ENCODE peak calls at places on chromosomes 11 and 22, in five cellular contexts. V is IMR-90, E is neuronal stem cell, Y is mesendoderm, B is H9. C is an unnamed sample. For H3K4me1, the result is how much of the 10 kb centered on the place peaks cover.

GRCh38 chr22:20257474-20258299 is 10.4 kb downstream of the RTN4R start:
- DNase-seq in V (no peak), E (no peak), Y (no peak), B (no peak), C (peak)

GRCh38 chr11:57597971-57598830 is 716 bp downstream of the SERPING1 start:
- DNase-seq in V (peak), E (peak), Y (peak), B (peak), C (peak)

GRCh38 chr11:134508219-134508990 is 96.4 kb upstream of the B3GAT1 start:
- DNase-seq in V (no peak), E (no peak), Y (no peak), B (no peak), C (no peak)

GRCh38 chr11:107931206-107931605 is 3.0 kb downstream of the RAB39A start:
- DNase-seq in V (no peak), E (no peak), Y (no peak), B (no peak), C (no peak)

GRCh38 chr11:125314264-125315087 is 149.9 kb downstream of the PKNOX2 start:
- DNase-seq in V (no peak), E (no peak), Y (no peak), B (no peak), C (no peak)

GRCh38 chr11:77886401-77886800 is 65.5 kb downstream of the AAMDC start:
- DNase-seq in V (no peak), E (peak), Y (peak), B (no peak), C (no peak)

GRCh38 chr11:76233936-76234703 is 27.8 kb upstream of the WNT11 start:
- DNase-seq in V (no peak), E (no peak), Y (no peak), B (peak), C (peak)

GRCh38 chr11:119356349-119357031 is 10.0 kb upstream of the MFRP start:
- DNase-seq in V (peak), E (peak), Y (peak), B (peak), C (peak)

GRCh38 chr11:19679952-19680823 is 32.4 kb upstream of the NAV2 start:
- DNase-seq in V (peak), E (no peak), Y (peak), B (peak), C (peak)

GRCh38 chr11:69205929-69206612 is 50.3 kb downstream of the SMIM38 start:
- DNase-seq in V (no peak), E (no peak), Y (no peak), B (no peak), C (no peak)

GRCh38 chr11:84673753-84674152 is 953.4 kb downstream of the DLG2 start:
- DNase-seq in V (no peak), E (no peak), Y (peak), B (peak), C (no peak)

GRCh38 chr11:130318031-130318673 is 3.4 kb upstream of the ZBTB44 start:
- DNase-seq in V (no peak), E (no peak), Y (peak), B (no peak), C (no peak)

GRCh38 chr11:122210378-122210995 is 94.5 kb upstream of the BLID start:
- DNase-seq in V (peak), E (no peak), Y (no peak), B (no peak), C (no peak)

GRCh38 chr11:74268451-74268850 is 43.0 kb downstream of the P4HA3 start:
- DNase-seq in V (no peak), E (no peak), Y (no peak), B (no peak), C (no peak)

GRCh38 chr11:111795333-111795985 is 29.3 kb upstream of the PPP2R1B start:
- DNase-seq in V (peak), E (no peak), Y (no peak), B (no peak), C (peak)

GRCh38 chr11:37946155-37946766 is 1348.2 kb upstream of the RAG2 start:
- DNase-seq in V (peak), E (peak), Y (peak), B (peak), C (peak)

DNA sequence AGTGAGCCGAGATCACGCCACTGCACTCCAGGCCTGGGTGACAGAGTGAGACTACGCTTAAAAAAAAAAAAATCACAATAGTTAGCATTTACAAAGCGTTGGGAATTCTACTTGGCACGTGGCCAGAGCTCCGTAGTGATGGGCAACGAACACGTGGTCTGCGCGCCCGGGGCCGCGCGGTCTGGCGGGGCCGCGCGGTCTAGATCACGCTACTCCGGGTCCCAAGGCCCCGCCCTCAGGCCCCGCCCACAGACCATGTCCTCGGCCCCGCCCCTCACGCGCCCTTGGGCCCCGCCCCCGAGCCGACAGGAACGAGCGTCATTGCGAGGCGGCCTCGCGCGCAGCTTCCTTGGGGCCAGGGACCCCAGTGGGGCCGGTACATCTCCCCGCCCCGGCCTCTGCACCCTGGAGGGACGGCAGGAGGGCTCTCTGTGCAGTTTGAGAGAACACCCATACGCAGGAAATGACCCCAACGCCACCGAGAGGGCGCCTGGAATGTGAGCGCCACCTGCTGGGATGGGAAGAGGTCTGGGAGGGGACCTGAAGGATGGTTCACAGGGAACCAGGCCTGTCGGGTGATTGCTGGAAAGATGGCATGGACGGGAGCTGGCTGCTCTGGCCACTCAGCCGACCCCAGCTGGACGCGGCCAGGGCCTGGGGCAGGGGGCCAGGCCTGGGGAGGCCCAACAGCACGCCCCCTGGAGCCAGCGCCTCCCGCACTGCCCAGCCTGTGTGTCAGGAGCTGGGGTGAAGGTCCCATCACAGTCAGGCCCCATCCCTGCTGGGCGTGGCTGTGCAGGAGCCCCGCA is 2.0 kb upstream of the PTDSS2 start:
- DNase-seq in V (peak), E (peak), Y (peak), B (peak), C (peak)
- H2BK5ac ChIP-seq in V (peak), E (no peak), Y (peak), B (no peak), C (no peak)

GRCh38 chr22:27986937-27987336 is 67.9 kb upstream of the PITPNB start:
- DNase-seq in V (no peak), E (no peak), Y (no peak), B (no peak), C (no peak)
- H4K8ac ChIP-seq in V (peak), E (no peak), Y (no peak), B (no peak), C (no peak)

GRCh38 chr11:44766972-44767278 is 40.2 kb downstream of the TSPAN18 start:
- DNase-seq in V (peak), E (no peak), Y (peak), B (peak), C (no peak)
- H3K4me1 ChIP-seq in V (under half), E (under half), Y (under half), B (under half), C (under half)

DNA sequence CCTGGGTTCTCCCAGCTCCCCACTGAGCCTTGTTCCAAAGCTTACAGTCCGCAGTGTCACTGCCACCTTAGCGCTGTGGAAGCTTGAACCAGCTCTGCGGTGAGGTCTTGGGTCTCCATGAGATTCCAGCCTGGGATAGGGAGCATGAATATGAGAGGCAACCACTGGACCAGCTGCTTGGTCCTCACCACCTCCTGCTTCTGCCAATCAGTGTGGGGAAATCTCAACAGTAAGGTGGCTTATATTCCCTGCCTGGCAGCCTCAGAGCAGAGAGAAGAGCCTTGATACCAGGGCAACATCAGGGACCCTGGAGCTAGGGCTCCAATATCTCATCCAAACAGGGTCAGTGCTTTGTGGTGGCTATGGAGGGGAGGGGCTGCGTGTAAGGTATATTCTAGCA is 912 bp downstream of the CD44 start:
- DNase-seq in V (no peak), E (no peak), Y (no peak), B (no peak), C (no peak)
- H2BK5ac ChIP-seq in V (peak), E (peak), Y (no peak), B (no peak), C (no peak)

GRCh38 chr11:101434241-101434640 is 149.6 kb downstream of the TRPC6 start:
- DNase-seq in V (no peak), E (no peak), Y (no peak), B (no peak), C (no peak)

GRCh38 chr11:101429708-101430107 is 154.1 kb downstream of the TRPC6 start:
- DNase-seq in V (no peak), E (no peak), Y (no peak), B (no peak), C (no peak)

GRCh38 chr11:101430236-101430635 is 153.6 kb downstream of the TRPC6 start:
- DNase-seq in V (no peak), E (no peak), Y (peak), B (no peak), C (no peak)

DNA sequence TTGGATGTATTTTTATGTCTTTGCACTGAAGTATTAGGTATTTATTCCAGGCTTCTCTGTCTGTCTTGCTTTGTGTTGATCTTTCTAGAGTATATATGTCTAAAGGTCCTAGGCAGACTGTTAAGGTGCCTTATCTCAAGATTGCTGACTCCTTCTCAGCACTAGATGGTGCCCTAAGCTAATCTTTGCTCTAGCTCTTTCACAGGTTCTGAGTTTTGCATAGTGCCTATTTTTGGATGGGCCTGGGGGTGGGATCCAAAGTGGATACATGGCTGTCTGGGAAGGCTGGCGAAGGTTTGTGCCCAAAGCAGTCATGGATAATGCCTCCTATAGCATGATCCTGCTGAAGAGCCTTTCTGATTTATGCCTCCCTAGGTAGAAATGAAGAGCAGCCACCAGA is 154.9 kb downstream of the TRPC6 start:
- DNase-seq in V (peak), E (no peak), Y (peak), B (peak), C (peak)
- H4K8ac ChIP-seq in V (no peak), E (no peak), Y (no peak), B (no peak), C (no peak)